ENCODE peak calls at places on chromosomes 12 and 14, in nine cellular contexts. L is Daoy; R is stromal cell of bone marrow; G is stimulated activated CD8-positive, alpha-beta memory T cell treated with anti-CD3 and anti-CD28 coated beads, Interleukin-7, amount 100 ng/mL, for 1 hour; Y is endodermal cell; T is amniotic epithelial cell; J is A172; D is AG09309; K is body of pancreas. F is an unnamed sample.

GRCh38 chr12:28759334-28759733 is 389.7 kb upstream of the FAR2 start:
- DNase-seq in L (no peak), R (peak), G (no peak), Y (peak), T (peak), J (peak), D (peak), K (no peak), F (peak)

GRCh38 chr12:114669501-114670256 is 14.3 kb downstream of the TBX3 start:
- DNase-seq in L (no peak), R (no peak), G (no peak), Y (peak), T (peak), J (no peak), D (no peak), K (no peak), F (no peak)

GRCh38 chr12:112841891-112842290 is 50.3 kb downstream of the RPH3A start:
- DNase-seq in L (peak), R (peak), G (no peak), Y (peak), T (peak), J (peak), D (no peak), K (no peak), F (no peak)

GRCh38 chr14:103185051-103186027 is 62.1 kb downstream of the TNFAIP2 start:
- DNase-seq in L (peak), R (no peak), G (no peak), Y (no peak), T (peak), J (peak), D (no peak), K (no peak), F (peak)

GRCh38 chr14:99853206-99853605 is 60.0 kb downstream of the EML1 start:
- DNase-seq in L (no peak), R (no peak), G (no peak), Y (no peak), T (no peak), J (no peak), D (no peak), K (no peak), F (no peak)

GRCh38 chr12:30862486-30862885 is 64.1 kb upstream of the TSPAN11 start:
- DNase-seq in L (no peak), R (peak), G (no peak), Y (peak), T (peak), J (peak), D (no peak), K (no peak), F (peak)

GRCh38 chr12:123050331-123050809 is 69.9 kb downstream of the ARL6IP4 start:
- DNase-seq in L (peak), R (no peak), G (no peak), Y (no peak), T (peak), J (no peak), D (no peak), K (no peak), F (no peak)

GRCh38 chr12:617304-617915 is 45.8 kb downstream of the NINJ2 start:
- DNase-seq in L (no peak), R (no peak), G (no peak), Y (peak), T (peak), J (no peak), D (no peak), K (no peak), F (no peak)

GRCh38 chr14:37429618-37430017 is 165.4 kb downstream of the FOXA1 start:
- DNase-seq in L (no peak), R (no peak), G (no peak), Y (no peak), T (no peak), J (no peak), D (no peak), K (no peak), F (no peak)

GRCh38 chr14:36478782-36479181 is 41.2 kb downstream of the NKX2-1 start:
- DNase-seq in L (peak), R (no peak), G (no peak), Y (no peak), T (no peak), J (peak), D (no peak), K (no peak), F (no peak)

GRCh38 chr12:66235626-66236281 is 46.7 kb downstream of the IRAK3 start:
- DNase-seq in L (peak), R (peak), G (no peak), Y (no peak), T (peak), J (no peak), D (no peak), K (no peak), F (peak)

GRCh38 chr12:18165422-18165871 is 75.5 kb upstream of the RERGL start:
- DNase-seq in L (peak), R (no peak), G (no peak), Y (no peak), T (peak), J (peak), D (no peak), K (no peak), F (no peak)

GRCh38 chr12:39116877-39117276 is 211.5 kb upstream of the CPNE8 start:
- DNase-seq in L (no peak), R (no peak), G (no peak), Y (no peak), T (no peak), J (no peak), D (no peak), K (no peak), F (no peak)

GRCh38 chr14:39102265-39102968 is 618 bp downstream of the SEC23A start:
- DNase-seq in L (peak), R (peak), G (no peak), Y (no peak), T (peak), J (peak), D (no peak), K (peak), F (peak)

GRCh38 chr12:30437044-30437443 is 258.6 kb downstream of the IPO8 start:
- DNase-seq in L (no peak), R (no peak), G (no peak), Y (no peak), T (no peak), J (peak), D (no peak), K (no peak), F (no peak)

GRCh38 chr14:44149597-44149996 is 357.5 kb downstream of the FSCB start:
- DNase-seq in L (peak), R (no peak), G (no peak), Y (peak), T (peak), J (peak), D (no peak), K (no peak), F (peak)

GRCh38 chr14:45048385-45048784 is 35.5 kb upstream of the PRPF39 start:
- DNase-seq in L (no peak), R (no peak), G (no peak), Y (no peak), T (no peak), J (no peak), D (no peak), K (no peak), F (no peak)

GRCh38 chr12:112149596-112149995 is 24.2 kb downstream of the TRAFD1 start:
- DNase-seq in L (no peak), R (no peak), G (no peak), Y (peak), T (no peak), J (no peak), D (no peak), K (peak), F (no peak)

GRCh38 chr14:103209054-103209453 is 85.8 kb downstream of the TNFAIP2 start:
- DNase-seq in L (no peak), R (no peak), G (no peak), Y (no peak), T (peak), J (no peak), D (no peak), K (no peak), F (no peak)

GRCh38 chr14:68784995-68785816 is 7.7 kb downstream of the ZFP36L1 start:
- DNase-seq in L (peak), R (no peak), G (no peak), Y (peak), T (peak), J (peak), D (no peak), K (peak), F (no peak)

GRCh38 chr14:81137316-81137715 is 83.4 kb downstream of the GTF2A1 start:
- DNase-seq in L (peak), R (peak), G (no peak), Y (no peak), T (peak), J (peak), D (peak), K (no peak), F (peak)

GRCh38 chr12:1915082-1915968 is 3.1 kb downstream of the CACNA2D4 start:
- DNase-seq in L (peak), R (no peak), G (peak), Y (peak), T (no peak), J (no peak), D (no peak), K (no peak), F (no peak)

GRCh38 chr12:51924551-51925399 is 17.5 kb downstream of the ACVRL1 start:
- DNase-seq in L (no peak), R (no peak), G (no peak), Y (peak), T (no peak), J (no peak), D (no peak), K (no peak), F (no peak)

GRCh38 chr12:129615001-129615400 is 288.8 kb downstream of the TMEM132D start:
- DNase-seq in L (peak), R (no peak), G (no peak), Y (no peak), T (no peak), J (no peak), D (no peak), K (no peak), F (no peak)

F was measured in A673.